ENCODE peak calls at places on chromosomes 6 and 20, in five cellular contexts. E is upper lobe of right lung, W is esophagus squamous epithelium, P is stomach, O is suprapubic skin. M is an unnamed sample. For H3K27me3, the result is how much of the 10 kb centered on the place peaks cover.

GRCh38 chr20:52410182-52410647 is 218.6 kb upstream of the ZFP64 start:
- DNase-seq in E (no peak), O (peak), P (no peak), W (no peak), M (no peak)

GRCh38 chr6:134303903-134304302 is 14.0 kb downstream of the SGK1 start:
- DNase-seq in O (no peak), E (no peak), W (no peak), P (no peak), M (peak)

GRCh38 chr20:17287503-17287902 is 60.7 kb downstream of the PCSK2 start:
- DNase-seq in W (no peak), P (no peak), E (no peak), O (no peak), M (no peak)

GRCh38 chr6:154070657-154071056 is 31.6 kb downstream of the OPRM1 start:
- DNase-seq in W (no peak), P (no peak), E (no peak), O (no peak), M (no peak)

GRCh38 chr6:149271348-149272340 is 45.9 kb upstream of the TAB2 start:
- DNase-seq in W (peak), E (no peak), O (no peak), P (no peak), M (no peak)

GRCh38 chr20:23063573-23063972 is 14.1 kb upstream of the THBD start:
- DNase-seq in E (no peak), P (no peak), O (no peak), W (no peak), M (no peak)

GRCh38 chr6:112927641-112928040 is 580.5 kb downstream of the RFPL4B start:
- DNase-seq in E (no peak), W (no peak), P (no peak), O (no peak), M (no peak)

GRCh38 chr6:30465582-30466306 is 23.6 kb upstream of the HLA-E start:
- DNase-seq in W (no peak), E (no peak), P (no peak), O (no peak), M (no peak)

GRCh38 chr20:62517168-62517567 is 41.4 kb upstream of the GATA5 start:
- DNase-seq in E (no peak), P (no peak), O (no peak), W (no peak), M (no peak)

GRCh38 chr6:160992323-160993314 is 1.1 kb downstream of the MAP3K4 start:
- DNase-seq in O (no peak), W (no peak), E (no peak), P (peak), M (peak)

GRCh38 chr6:132570221-132570777 is at the start of gene TAAR6:
- DNase-seq in P (no peak), W (no peak), O (no peak), E (no peak), M (no peak)

GRCh38 chr20:25049261-25050060 is 8.5 kb downstream of the ACSS1 start:
- DNase-seq in E (no peak), O (peak), P (peak), W (no peak), M (peak)

GRCh38 chr6:35568967-35569606 is 56.4 kb upstream of the TULP1 start:
- DNase-seq in O (peak), W (no peak), P (peak), E (peak), M (peak)

GRCh38 chr6:43481075-43481474 is 3.7 kb downstream of the TJAP1 start:
- DNase-seq in W (no peak), O (no peak), E (no peak), P (no peak), M (no peak)

GRCh38 chr6:7085911-7086310 is 21.9 kb upstream of the RREB1 start:
- DNase-seq in W (no peak), E (no peak), P (peak), O (peak), M (peak)

GRCh38 chr6:7088076-7088742 is 19.6 kb upstream of the RREB1 start:
- DNase-seq in O (no peak), P (no peak), E (no peak), W (no peak), M (no peak)

GRCh38 chr6:7087491-7087979 is 20.2 kb upstream of the RREB1 start:
- DNase-seq in P (no peak), E (no peak), W (no peak), O (no peak), M (no peak)

GRCh38 chr6:7086488-7086887 is 21.3 kb upstream of the RREB1 start:
- DNase-seq in O (no peak), E (peak), W (no peak), P (peak), M (peak)

GRCh38 chr6:7087066-7087465 is 20.7 kb upstream of the RREB1 start:
- DNase-seq in P (no peak), W (no peak), O (no peak), E (no peak), M (no peak)
- H3K27me3 ChIP-seq in P (under half), W (under half), O (under half), E (under half), M (under half)

GRCh38 chr6:166959906-166960608 is 3.7 kb upstream of the RNASET2 start:
- DNase-seq in P (no peak), E (no peak), O (no peak), W (no peak), M (no peak)
- H3K27ac ChIP-seq in P (no peak), E (peak), O (no peak), W (peak), M (no peak)

GRCh38 chr6:55293116-55293515 is 34.2 kb upstream of the GFRAL start:
- DNase-seq in O (no peak), W (no peak), P (no peak), E (no peak), M (peak)
- TF ChIP-seq CTCF in O (no peak), W (no peak), P (no peak), E (peak), M (peak)

GRCh38 chr6:124798942-124799496 is 163.2 kb upstream of the RNF217 start:
- DNase-seq in P (no peak), E (no peak), W (no peak), O (no peak), M (no peak)

GRCh38 chr6:124795879-124796838 is 166.1 kb upstream of the RNF217 start:
- DNase-seq in W (no peak), P (no peak), E (no peak), O (no peak), M (peak)

GRCh38 chr6:124792386-124792785 is 169.9 kb upstream of the RNF217 start:
- DNase-seq in P (no peak), W (no peak), O (no peak), E (no peak), M (no peak)

DNA sequence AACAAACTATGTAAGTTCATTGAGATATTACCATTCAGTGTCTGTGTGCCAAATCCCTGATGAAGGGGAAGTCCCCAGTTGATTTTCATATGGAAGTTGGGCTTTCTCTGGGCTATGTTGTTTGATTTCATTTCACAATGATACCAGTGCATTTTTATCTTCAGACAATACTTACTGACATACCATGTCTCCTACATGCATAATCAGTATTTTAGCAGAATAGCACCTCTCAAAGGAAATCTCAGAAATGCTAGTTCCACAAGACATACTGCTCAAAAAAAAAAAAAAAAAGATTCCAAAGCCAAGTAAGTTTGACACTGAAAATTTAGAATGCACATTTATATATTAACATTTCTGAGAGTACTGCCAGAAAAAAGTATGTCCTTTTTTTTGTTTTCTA is 168.8 kb upstream of the RNF217 start:
- DNase-seq in W (no peak), P (no peak), O (no peak), E (no peak), M (no peak)
- H3K27me3 ChIP-seq in W (under half), P (under half), O (under half), E (under half), M (under half)

GRCh38 chr20:2575682-2576081 is 39.3 kb downstream of the TMC2 start:
- DNase-seq in W (no peak), P (no peak), E (no peak), O (no peak), M (no peak)
- H3K27ac ChIP-seq in W (no peak), P (no peak), E (no peak), O (no peak), M (no peak)

M was measured in testis.